ENCODE peak calls at places on chromosomes 5 and 9, in nine cellular contexts. T is coronary artery, Q is stomach, H is NB4, Y is endothelial cell, F is lower leg skin, N is PC-3, S is brain microvascular endothelial cell, K is pancreas. E is an unnamed sample.

GRCh38 chr5:179321206-179321987 is 23.9 kb downstream of the ADAMTS2 start:
- DNase-seq in T (no peak), Q (no peak), H (no peak), Y (no peak), F (no peak), N (no peak), S (no peak), K (no peak), E (no peak)

GRCh38 chr9:129140397-129141065 is 29.3 kb downstream of the PTPA start:
- DNase-seq in T (peak), Q (peak), H (peak), Y (peak), F (no peak), N (peak), S (peak), K (peak), E (peak)

GRCh38 chr9:126612329-126612812 is 1.4 kb upstream of the LMX1B start:
- DNase-seq in T (no peak), Q (no peak), H (no peak), Y (no peak), F (no peak), N (no peak), S (no peak), K (no peak), E (no peak)

GRCh38 chr5:149063017-149063687 is at the start of gene SH3TC2:
- DNase-seq in T (no peak), Q (peak), H (peak), Y (peak), F (no peak), N (peak), S (peak), K (peak), E (no peak)

GRCh38 chr5:92513067-92513466 is 1068.0 kb downstream of the NR2F1-AS1 start:
- DNase-seq in T (no peak), Q (no peak), H (no peak), Y (no peak), F (no peak), N (peak), S (no peak), K (no peak), E (no peak)

GRCh38 chr5:9268226-9268625 is 277.6 kb downstream of the SEMA5A start:
- DNase-seq in T (no peak), Q (no peak), H (no peak), Y (no peak), F (no peak), N (no peak), S (no peak), K (no peak), E (no peak)

GRCh38 chr9:127185931-127186781 is 63.7 kb upstream of the ANGPTL2 start:
- DNase-seq in T (peak), Q (peak), H (no peak), Y (no peak), F (peak), N (no peak), S (peak), K (peak), E (no peak)

GRCh38 chr9:128394404-128395168 is 23.4 kb downstream of the URM1 start:
- DNase-seq in T (no peak), Q (no peak), H (no peak), Y (no peak), F (no peak), N (peak), S (no peak), K (no peak), E (no peak)

GRCh38 chr5:102910240-102911226 is 155.4 kb downstream of the PAM start:
- DNase-seq in T (no peak), Q (no peak), H (no peak), Y (no peak), F (no peak), N (peak), S (no peak), K (no peak), E (no peak)

GRCh38 chr9:132059351-132059750 is 20.3 kb downstream of the MED27 start:
- DNase-seq in T (no peak), Q (no peak), H (no peak), Y (no peak), F (no peak), N (no peak), S (no peak), K (no peak), E (no peak)

GRCh38 chr5:141430332-141431113 is at the start of gene PCDHGA12:
- DNase-seq in T (no peak), Q (no peak), H (peak), Y (no peak), F (no peak), N (no peak), S (peak), K (no peak), E (no peak)

GRCh38 chr5:2075365-2075764 is 192.6 kb upstream of the IRX4 start:
- DNase-seq in T (no peak), Q (no peak), H (no peak), Y (no peak), F (no peak), N (no peak), S (no peak), K (no peak), E (no peak)

GRCh38 chr9:96514108-96514824 is 64.3 kb downstream of the HABP4 start:
- DNase-seq in T (no peak), Q (no peak), H (no peak), Y (no peak), F (no peak), N (no peak), S (peak), K (no peak), E (no peak)
- TF ChIP-seq CTCF in T (no peak), Q (no peak), H (no peak), Y (no peak), F (no peak), N (no peak), S (no peak), K (no peak), E (no peak)

GRCh38 chr5:78925102-78925876 is 59.8 kb downstream of the ARSB start:
- DNase-seq in T (no peak), Q (no peak), H (no peak), Y (no peak), F (no peak), N (no peak), S (no peak), K (no peak), E (no peak)

GRCh38 chr5:78927657-78928282 is 57.3 kb downstream of the ARSB start:
- DNase-seq in T (no peak), Q (no peak), H (no peak), Y (no peak), F (no peak), N (peak), S (peak), K (no peak), E (no peak)

GRCh38 chr5:78930742-78931141 is 54.4 kb downstream of the ARSB start:
- DNase-seq in T (no peak), Q (no peak), H (no peak), Y (no peak), F (no peak), N (no peak), S (peak), K (no peak), E (no peak)

DNA sequence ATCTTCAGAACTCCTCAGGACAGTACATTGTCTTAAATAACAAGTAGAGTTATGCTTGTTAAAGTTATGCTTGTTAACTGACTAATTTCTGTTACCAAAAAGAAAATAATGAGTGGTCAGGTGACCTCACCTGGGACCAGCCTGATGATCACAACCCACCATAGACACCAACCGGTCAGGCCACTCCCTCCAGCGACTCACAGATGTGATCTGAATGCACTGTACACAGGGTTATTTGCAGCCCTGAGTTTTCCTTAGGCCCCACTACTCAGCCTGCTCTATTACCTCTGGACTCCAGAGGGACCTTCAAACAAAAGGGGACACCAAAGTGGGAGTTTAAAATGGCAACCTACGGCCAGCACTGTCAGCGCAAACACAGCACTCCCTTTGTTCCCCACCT is 55.3 kb downstream of the ARSB start:
- DNase-seq in T (no peak), Q (no peak), H (no peak), Y (no peak), F (no peak), N (peak), S (no peak), K (no peak), E (no peak)
- TF ChIP-seq CTCF in T (no peak), Q (no peak), H (no peak), Y (no peak), F (no peak), N (no peak), S (no peak), K (no peak), E (no peak)

DNA sequence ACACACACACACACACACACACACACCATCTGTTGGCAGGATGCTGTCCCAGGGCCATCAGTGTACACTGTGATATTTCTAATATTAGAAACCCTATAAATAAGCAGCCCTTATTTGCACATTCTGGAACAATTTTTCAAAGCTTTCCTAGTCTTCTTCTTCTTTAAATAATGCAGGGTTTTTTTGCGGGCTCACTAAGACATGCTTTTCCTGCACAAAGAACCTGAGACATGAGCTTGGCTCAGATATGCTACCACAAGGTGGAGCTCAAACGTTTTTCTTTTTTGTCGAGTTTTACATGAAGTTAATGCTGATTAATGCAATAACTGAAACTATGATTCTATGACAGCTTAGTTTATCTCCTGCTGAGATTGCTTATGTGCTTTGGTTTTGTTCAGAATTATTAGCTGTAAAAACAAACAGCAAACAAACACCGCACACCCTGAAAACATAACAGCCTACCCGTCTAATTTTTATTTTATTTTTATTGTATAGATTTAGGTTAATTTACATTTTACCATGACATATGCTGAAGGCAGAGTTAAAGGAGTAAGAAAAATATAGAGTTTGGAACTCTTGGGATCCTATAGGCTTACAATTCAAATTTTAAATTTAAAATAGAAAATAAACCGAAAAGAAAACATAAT is 95.7 kb downstream of the ALDH1A1 start:
- DNase-seq in T (no peak), Q (peak), H (peak), Y (peak), F (peak), N (peak), S (peak), K (peak), E (no peak)
- TF ChIP-seq CTCF in T (peak), Q (peak), H (peak), Y (peak), F (no peak), N (peak), S (peak), K (peak), E (no peak)

DNA sequence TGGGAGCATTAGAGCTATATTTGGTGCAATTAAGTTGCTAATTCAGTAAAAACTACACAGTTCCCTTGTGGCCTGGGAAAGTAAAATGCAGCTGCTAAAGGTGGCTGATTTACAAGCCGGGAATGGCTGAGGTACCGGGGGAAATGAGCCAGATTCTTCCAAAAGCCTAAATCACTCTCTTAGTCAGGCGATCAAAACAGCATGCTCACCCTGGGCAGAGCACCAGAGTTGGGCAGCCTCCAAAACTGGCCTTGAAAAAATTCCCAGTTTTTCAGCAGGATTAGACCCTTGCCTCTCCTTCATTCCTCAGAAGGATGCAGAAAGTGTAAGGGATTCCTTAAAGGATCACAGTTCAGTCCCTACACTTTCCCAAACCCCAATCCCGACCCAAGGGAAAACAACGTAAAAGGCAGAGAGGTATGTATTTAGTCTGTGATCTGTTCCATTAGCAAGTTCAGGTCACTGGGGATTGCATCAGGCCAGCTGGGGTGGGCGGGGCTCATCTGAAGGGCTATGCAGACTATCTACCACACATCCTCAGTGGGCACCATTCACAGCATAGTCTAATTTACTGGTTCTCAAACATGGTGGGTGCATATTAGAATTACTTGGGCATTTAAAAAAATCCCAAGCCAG is 16.9 kb downstream of the TMEM174 start:
- DNase-seq in T (no peak), Q (no peak), H (no peak), Y (no peak), F (no peak), N (no peak), S (peak), K (no peak), E (no peak)
- TF ChIP-seq CTCF in T (no peak), Q (no peak), H (no peak), Y (no peak), F (no peak), N (no peak), S (no peak), K (no peak), E (no peak)

E was measured in activated B cell treated with CpG ODN at 0.5 μM for 24 hours.